ENCODE peak calls at places on chromosome 22, in nine cellular contexts. W, P, X, U, F, H, M, E and Y are unnamed samples.

GRCh38 chr22:21975854-21976345 is 6.7 kb downstream of the TOP3B start:
- DNase-seq in W (no peak), P (no peak), X (no peak), U (no peak), F (no peak), H (no peak), M (no peak), E (no peak), Y (no peak)

GRCh38 chr22:30336752-30337460 is 10.2 kb upstream of the TBC1D10A start:
- DNase-seq in W (no peak), P (no peak), X (no peak), U (no peak), F (no peak), H (no peak), M (no peak), E (no peak), Y (no peak)

GRCh38 chr22:43944670-43945430 is 10.4 kb upstream of the SAMM50 start:
- DNase-seq in W (no peak), P (no peak), X (no peak), U (no peak), F (no peak), H (no peak), M (no peak), E (no peak), Y (no peak)

GRCh38 chr22:50207383-50208031 is 6.7 kb downstream of the SELENOO start:
- DNase-seq in W (no peak), P (no peak), X (no peak), U (no peak), F (no peak), H (no peak), M (no peak), E (no peak), Y (no peak)

GRCh38 chr22:22002526-22003055 is 20.0 kb upstream of the TOP3B start:
- DNase-seq in W (no peak), P (no peak), X (no peak), U (no peak), F (no peak), H (no peak), M (no peak), E (no peak), Y (no peak)

GRCh38 chr22:36606114-36606513 is 77.1 kb upstream of the EIF3D start:
- DNase-seq in W (no peak), P (no peak), X (no peak), U (no peak), F (no peak), H (no peak), M (no peak), E (no peak), Y (no peak)

GRCh38 chr22:37324340-37325023 is 42.2 kb downstream of the CYTH4 start:
- DNase-seq in W (no peak), P (no peak), X (no peak), U (no peak), F (no peak), H (no peak), M (no peak), E (no peak), Y (no peak)

GRCh38 chr22:21451545-21452520 is 15.4 kb upstream of the TMEM191C start:
- DNase-seq in W (no peak), P (no peak), X (no peak), U (no peak), F (no peak), H (no peak), M (peak; percentile 0), E (no peak), Y (no peak)

GRCh38 chr22:37933711-37934376 is 19.6 kb downstream of the C22orf23 start:
- DNase-seq in W (peak; percentile 82), P (peak; percentile 98), X (peak; percentile 63), U (peak; percentile 65), F (peak; percentile 61), H (peak; percentile 89), M (peak; percentile 78), E (peak; percentile 86), Y (peak; percentile 61)

GRCh38 chr22:45424241-45424731 is 10.8 kb downstream of the RIBC2 start:
- DNase-seq in W (no peak), P (no peak), X (no peak), U (no peak), F (no peak), H (no peak), M (no peak), E (peak; percentile 96), Y (no peak)

GRCh38 chr22:50406416-50407170 is 63.5 kb downstream of the PPP6R2 start:
- DNase-seq in W (no peak), P (no peak), X (no peak), U (no peak), F (no peak), H (no peak), M (no peak), E (no peak), Y (no peak)

GRCh38 chr22:19149047-19149883 is 827 bp downstream of the GSC2 start:
- DNase-seq in W (no peak), P (no peak), X (no peak), U (peak; percentile 26), F (no peak), H (no peak), M (peak; percentile 23), E (no peak), Y (no peak)

GRCh38 chr22:41446057-41446501 is 522 bp downstream of the TOB2 start:
- DNase-seq in W (no peak), P (no peak), X (no peak), U (no peak), F (no peak), H (no peak), M (no peak), E (no peak), Y (no peak)

GRCh38 chr22:30650508-30651116 is 15.0 kb downstream of the SLC35E4 start:
- DNase-seq in W (no peak), P (no peak), X (no peak), U (no peak), F (no peak), H (no peak), M (no peak), E (no peak), Y (no peak)

GRCh38 chr22:37951305-37951704 is 2.1 kb downstream of the C22orf23 start:
- DNase-seq in W (no peak), P (no peak), X (no peak), U (no peak), F (no peak), H (peak; percentile 32), M (no peak), E (no peak), Y (no peak)

GRCh38 chr22:22248878-22249277 is 4.3 kb downstream of the VPREB1 start:
- DNase-seq in W (no peak), P (no peak), X (no peak), U (no peak), F (no peak), H (no peak), M (no peak), E (peak; percentile 67), Y (no peak)

GRCh38 chr22:42243802-42244060 is 26.7 kb downstream of the TCF20 start:
- DNase-seq in W (no peak), P (no peak), X (no peak), U (no peak), F (no peak), H (no peak), M (no peak), E (no peak), Y (no peak)

GRCh38 chr22:22698263-22698750 is 53.9 kb downstream of the GGTLC2 start:
- DNase-seq in W (no peak), P (no peak), X (no peak), U (no peak), F (no peak), H (no peak), M (no peak), E (peak; percentile 45), Y (no peak)

GRCh38 chr22:49508561-49508960 is 319.1 kb downstream of the BRD1 start:
- DNase-seq in W (no peak), P (no peak), X (no peak), U (no peak), F (no peak), H (no peak), M (no peak), E (no peak), Y (no peak)

GRCh38 chr22:41939981-41940852 is 6.7 kb downstream of the CENPM start:
- DNase-seq in W (no peak), P (no peak), X (peak; percentile 75), U (peak; percentile 92), F (peak; percentile 34), H (no peak), M (peak; percentile 95), E (peak; percentile 39), Y (no peak)

GRCh38 chr22:19759994-19760651 is 455 bp upstream of the TBX1 start:
- DNase-seq in W (no peak), P (no peak), X (no peak), U (no peak), F (no peak), H (no peak), M (no peak), E (no peak), Y (no peak)

GRCh38 chr22:31732089-31732829 is 17.7 kb downstream of the PRR14L start:
- DNase-seq in W (no peak), P (no peak), X (no peak), U (no peak), F (no peak), H (no peak), M (no peak), E (no peak), Y (no peak)

GRCh38 chr22:50460942-50461341 is 13.9 kb downstream of the SBF1 start:
- DNase-seq in W (no peak), P (no peak), X (no peak), U (no peak), F (no peak), H (no peak), M (no peak), E (no peak), Y (no peak)

GRCh38 chr22:39595622-39596182 is 25.1 kb downstream of the CACNA1I start:
- DNase-seq in W (no peak), P (no peak), X (no peak), U (no peak), F (no peak), H (no peak), M (no peak), E (no peak), Y (no peak)

GRCh38 chr22:43128928-43129424 is 14.2 kb downstream of the MCAT start:
- DNase-seq in W (no peak), P (no peak), X (no peak), U (no peak), F (no peak), H (no peak), M (no peak), E (peak; percentile 53), Y (peak; percentile 32)

GRCh38 chr22:46040471-46041465 is 63.8 kb upstream of the WNT7B start:
- DNase-seq in W (no peak), P (no peak), X (no peak), U (no peak), F (no peak), H (no peak), M (no peak), E (no peak), Y (no peak)

GRCh38 chr22:48234011-48234410 is 1471.6 kb downstream of the TBC1D22A start:
- DNase-seq in W (no peak), P (no peak), X (no peak), U (no peak), F (no peak), H (no peak), M (no peak), E (no peak), Y (no peak)

GRCh38 chr22:19842386-19843106 is 12.1 kb downstream of the GNB1L start:
- DNase-seq in W (no peak), P (no peak), X (no peak), U (no peak), F (no peak), H (no peak), M (no peak), E (no peak), Y (no peak)

GRCh38 chr22:29032014-29032475 is 29.6 kb downstream of the C22orf31 start:
- DNase-seq in W (no peak), P (no peak), X (no peak), U (no peak), F (no peak), H (no peak), M (no peak), E (no peak), Y (no peak)

GRCh38 chr22:30047364-30047738 is 32.9 kb upstream of the HORMAD2 start:
- DNase-seq in W (no peak), P (no peak), X (no peak), U (peak; percentile 24), F (no peak), H (peak; percentile 15), M (peak; percentile 23), E (peak; percentile 84), Y (no peak)

GRCh38 chr22:28477556-28477955 is 202.1 kb downstream of the TTC28 start:
- DNase-seq in W (no peak), P (no peak), X (no peak), U (no peak), F (no peak), H (no peak), M (no peak), E (no peak), Y (no peak)